ENCODE peak calls at places on chromosome 4, in four cellular contexts. Z is lower lobe of right lung, Y is tibial nerve, B is mesothelial cell of epicardium. A is an unnamed sample.

GRCh38 chr4:159097785-159098184 is 5.1 kb upstream of the RAPGEF2 start:
- DNase-seq in Z (no peak), Y (no peak), B (no peak), A (no peak)

GRCh38 chr4:89899854-89900253 is 5.2 kb downstream of the MMRN1 start:
- DNase-seq in Z (no peak), Y (no peak), B (no peak), A (no peak)

GRCh38 chr4:95672811-95673210 is 124.0 kb upstream of the UNC5C start:
- DNase-seq in Z (no peak), Y (no peak), B (no peak), A (no peak)

GRCh38 chr4:144343143-144343755 is 202.7 kb upstream of the GYPA start:
- DNase-seq in Z (no peak), Y (no peak), B (no peak), A (no peak)

GRCh38 chr4:6819295-6819694 is 36.8 kb downstream of the KIAA0232 start:
- DNase-seq in Z (no peak), Y (no peak), B (no peak), A (no peak)

GRCh38 chr4:31130930-31131329 is 410.8 kb downstream of the PCDH7 start:
- DNase-seq in Z (no peak), Y (no peak), B (no peak), A (no peak)

GRCh38 chr4:127856485-127857447 is 23.9 kb upstream of the PLK4 start:
- DNase-seq in Z (no peak), Y (no peak), B (no peak), A (no peak)

GRCh38 chr4:107018336-107018735 is 17.8 kb downstream of the DKK2 start:
- DNase-seq in Z (no peak), Y (no peak), B (no peak), A (no peak)

GRCh38 chr4:85932371-85933305 is 427.2 kb downstream of the MAPK10 start:
- DNase-seq in Z (no peak), Y (no peak), B (no peak), A (no peak)

GRCh38 chr4:146243141-146243882 is 29.0 kb downstream of the REELD1 start:
- DNase-seq in Z (peak), Y (no peak), B (no peak), A (no peak)

GRCh38 chr4:38275331-38275821 is 315.2 kb downstream of the PTTG2 start:
- DNase-seq in Z (peak), Y (no peak), B (no peak), A (no peak)

GRCh38 chr4:1502976-1503375 is 96.7 kb upstream of the NKX1-1 start:
- DNase-seq in Z (peak), Y (no peak), B (peak), A (no peak)

GRCh38 chr4:105059337-105059736 is 87.3 kb upstream of the TET2 start:
- DNase-seq in Z (no peak), Y (no peak), B (no peak), A (no peak)

GRCh38 chr4:42331914-42332368 is 65.3 kb upstream of the SHISA3 start:
- DNase-seq in Z (no peak), Y (peak), B (no peak), A (no peak)

GRCh38 chr4:17188035-17188967 is 289.9 kb upstream of the LDB2 start:
- DNase-seq in Z (no peak), Y (no peak), B (no peak), A (no peak)

GRCh38 chr4:138348055-138348454 is 105.9 kb upstream of the SLC7A11 start:
- DNase-seq in Z (no peak), Y (no peak), B (no peak), A (no peak)

GRCh38 chr4:35925806-35926205 is 318.5 kb downstream of the ARAP2 start:
- DNase-seq in Z (no peak), Y (no peak), B (no peak), A (no peak)

GRCh38 chr4:8528713-8529112 is 51.5 kb upstream of the GPR78 start:
- DNase-seq in Z (no peak), Y (no peak), B (no peak), A (no peak)

GRCh38 chr4:184422378-184422777 is 52.0 kb downstream of the IRF2 start:
- DNase-seq in Z (no peak), Y (no peak), B (no peak), A (no peak)

GRCh38 chr4:3745886-3746656 is 20.1 kb upstream of the ADRA2C start:
- DNase-seq in Z (no peak), Y (no peak), B (no peak), A (no peak)

GRCh38 chr4:182642831-182643230 is 274.4 kb downstream of the DCTD start:
- DNase-seq in Z (no peak), Y (no peak), B (no peak), A (no peak)

GRCh38 chr4:88446124-88446523 is 10.8 kb upstream of the HERC5 start:
- DNase-seq in Z (no peak), Y (no peak), B (no peak), A (no peak)

GRCh38 chr4:55553442-55553841 is 6.7 kb upstream of the CLOCK start:
- DNase-seq in Z (no peak), Y (peak), B (no peak), A (no peak)

GRCh38 chr4:6506616-6507140 is 34.3 kb upstream of the PPP2R2C start:
- DNase-seq in Z (no peak), Y (no peak), B (no peak), A (no peak)

GRCh38 chr4:129682586-129682985 is 586.6 kb downstream of the C4orf33 start:
- DNase-seq in Z (no peak), Y (no peak), B (no peak), A (no peak)

GRCh38 chr4:10417720-10418119 is 39.5 kb downstream of the ZNF518B start:
- DNase-seq in Z (no peak), Y (peak), B (no peak), A (no peak)

GRCh38 chr4:79083406-79084010 is 144.3 kb upstream of the PAQR3 start:
- DNase-seq in Z (no peak), Y (peak), B (no peak), A (no peak)

GRCh38 chr4:17066241-17066640 is 167.8 kb upstream of the LDB2 start:
- DNase-seq in Z (no peak), Y (no peak), B (no peak), A (no peak)

GRCh38 chr4:53854991-53855885 is 209.2 kb downstream of the CHIC2 start:
- DNase-seq in Z (no peak), Y (no peak), B (no peak), A (no peak)

GRCh38 chr4:102430511-102430910 is 70.6 kb upstream of the NFKB1 start:
- DNase-seq in Z (no peak), Y (no peak), B (no peak), A (no peak)

GRCh38 chr4:22987861-22988260 is 295.1 kb downstream of the GBA3 start:
- DNase-seq in Z (no peak), Y (no peak), B (no peak), A (no peak)

GRCh38 chr4:171017596-171017995 is 795.6 kb upstream of the GALNTL6 start:
- DNase-seq in Z (no peak), Y (no peak), B (no peak), A (no peak)

DNA sequence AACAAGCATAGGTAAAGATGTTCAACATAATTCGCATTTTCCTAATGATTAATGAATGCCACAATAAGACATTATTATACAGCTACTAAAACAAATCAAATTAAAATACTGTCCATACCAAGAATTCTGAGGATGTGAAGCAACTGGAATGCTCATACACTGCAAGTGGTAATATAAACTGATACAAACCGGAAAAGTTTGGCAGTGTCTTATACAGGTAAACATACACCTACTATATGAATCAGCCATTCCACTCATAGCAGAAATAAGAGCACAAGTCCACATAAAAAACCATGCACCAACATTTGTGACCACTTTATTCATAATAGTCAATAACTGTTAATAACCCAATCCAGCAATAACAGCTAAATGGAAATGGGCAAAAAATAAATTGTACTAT is 79.3 kb downstream of the FBXW7 start:
- DNase-seq in Z (no peak), Y (no peak), B (no peak), A (no peak)
- TF ChIP-seq CTCF in Z (no peak), Y (no peak), B (no peak), A (no peak)

GRCh38 chr4:120973207-120973606 is 50.7 kb upstream of the PRDM5 start:
- DNase-seq in Z (no peak), Y (no peak), B (no peak), A (no peak)

GRCh38 chr4:120977435-120977997 is 55.0 kb upstream of the PRDM5 start:
- DNase-seq in Z (no peak), Y (peak), B (no peak), A (peak)
- TF ChIP-seq CTCF in Z (peak), Y (no peak), B (no peak), A (peak)

GRCh38 chr4:93237526-93237925 is 591.0 kb upstream of the ATOH1 start:
- DNase-seq in Z (no peak), Y (no peak), B (no peak), A (no peak)
- TF ChIP-seq CTCF in Z (no peak), Y (no peak), B (no peak), A (no peak)

GRCh38 chr4:189436207-189436606 is 504.5 kb upstream of the FRG1 start:
- DNase-seq in Z (no peak), Y (no peak), B (no peak), A (no peak)
- TF ChIP-seq CTCF in Z (no peak), Y (no peak), B (no peak), A (peak)

GRCh38 chr4:82890913-82891727 is at the start of gene SEC31A:
- DNase-seq in Z (peak), Y (peak), B (peak), A (peak)
- TF ChIP-seq CTCF in Z (no peak), Y (no peak), B (no peak), A (no peak)

GRCh38 chr4:41256740-41257256 is at the start of gene UCHL1:
- DNase-seq in Z (no peak), Y (no peak), B (peak), A (no peak)

GRCh38 chr4:41257257-41257900 is 651 bp downstream of the UCHL1 start:
- DNase-seq in Z (peak), Y (no peak), B (peak), A (no peak)

GRCh38 chr4:41260315-41260714 is 3.6 kb downstream of the UCHL1 start:
- DNase-seq in Z (no peak), Y (no peak), B (no peak), A (no peak)

GRCh38 chr4:41257901-41258300 is 1.2 kb downstream of the UCHL1 start:
- DNase-seq in Z (no peak), Y (no peak), B (no peak), A (no peak)

DNA sequence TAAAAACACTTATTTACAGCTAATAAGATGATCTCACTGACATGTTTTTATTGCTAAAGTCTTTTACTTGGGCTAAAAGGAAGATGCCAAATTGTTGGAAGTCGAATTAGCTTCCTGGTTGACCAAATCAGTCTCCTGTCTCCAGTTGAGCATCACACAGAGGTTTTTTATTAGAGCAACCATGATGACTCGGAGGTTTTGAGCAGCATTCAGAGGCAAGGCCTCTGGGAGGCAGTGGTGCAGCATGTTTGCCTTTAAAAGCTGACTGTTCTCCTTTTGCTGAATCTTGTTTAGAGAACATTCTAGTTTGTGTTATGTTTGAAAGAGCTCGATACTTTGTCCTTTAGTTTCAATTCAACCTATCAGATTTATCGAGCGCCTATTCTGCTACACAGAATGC is 2.1 kb downstream of the UCHL1 start:
- DNase-seq in Z (no peak), Y (no peak), B (no peak), A (no peak)
- TF ChIP-seq CTCF in Z (peak), Y (peak), B (no peak), A (peak)

GRCh38 chr4:93016350-93016749 is 712.6 kb downstream of the GRID2 start:
- DNase-seq in Z (no peak), Y (no peak), B (no peak), A (no peak)

DNA sequence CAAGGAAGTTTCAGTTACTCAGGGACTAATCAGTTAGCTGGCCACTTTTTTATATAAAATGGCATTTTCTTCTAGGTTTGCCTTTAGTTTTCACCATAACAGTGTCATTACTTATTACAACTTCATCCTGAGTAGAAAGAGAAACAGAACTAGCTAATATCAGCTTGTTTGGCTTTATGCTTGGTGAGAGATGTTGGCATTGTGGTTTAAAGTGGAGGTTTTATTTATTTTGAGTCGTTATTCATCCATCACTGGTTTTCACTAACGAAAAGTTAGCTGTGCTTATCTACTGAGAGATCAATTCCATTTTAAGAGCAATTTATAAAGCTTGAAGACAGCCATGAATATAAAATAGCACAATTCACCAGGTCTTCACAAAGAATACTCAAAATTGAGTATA is 714.5 kb downstream of the GRID2 start:
- DNase-seq in Z (no peak), Y (no peak), B (no peak), A (no peak)
- TF ChIP-seq CTCF in Z (no peak), Y (no peak), B (no peak), A (no peak)

GRCh38 chr4:165927815-165928214 is 54.8 kb downstream of the TLL1 start:
- DNase-seq in Z (no peak), Y (no peak), B (no peak), A (no peak)
- TF ChIP-seq CTCF in Z (no peak), Y (no peak), B (no peak), A (no peak)

A was measured in Panc1.